ENCODE peak calls at places on chromosomes 3 and 15, in six cellular contexts. One of them, this sample, is unnamed.

GRCh38 chr3:119659584-119660291 is 651 bp downstream of the POPDC2 start:
- DNase-seq in H9: no peak
- DNase-seq in dorsolateral prefrontal cortex: no peak
- DNase-seq in RWPE1: no peak
- DNase-seq in aorta: no peak
- DNase-seq in AG04450: no peak
- DNase-seq in this sample: no peak

GRCh38 chr15:43513550-43513949 is 3.9 kb upstream of the MAP1A start:
- DNase-seq in H9: no peak
- DNase-seq in dorsolateral prefrontal cortex: no peak
- DNase-seq in RWPE1: no peak
- DNase-seq in aorta: no peak
- DNase-seq in AG04450: no peak
- DNase-seq in this sample: no peak

GRCh38 chr15:57118013-57118799 is 199.8 kb downstream of the TCF12 start:
- DNase-seq in H9: no peak
- DNase-seq in dorsolateral prefrontal cortex: no peak
- DNase-seq in RWPE1: peak; percentile 15
- DNase-seq in aorta: no peak
- DNase-seq in AG04450: no peak
- DNase-seq in this sample: no peak

GRCh38 chr15:85479071-85479647 is 98.8 kb downstream of the AKAP13 start:
- DNase-seq in H9: no peak
- DNase-seq in dorsolateral prefrontal cortex: no peak
- DNase-seq in RWPE1: peak; percentile 19
- DNase-seq in aorta: no peak
- DNase-seq in AG04450: no peak
- DNase-seq in this sample: no peak

GRCh38 chr3:53221827-53222182 is 34.0 kb downstream of the TKT start:
- DNase-seq in H9: no peak
- DNase-seq in dorsolateral prefrontal cortex: no peak
- DNase-seq in RWPE1: no peak
- DNase-seq in aorta: no peak
- DNase-seq in AG04450: no peak
- DNase-seq in this sample: no peak

GRCh38 chr3:174376346-174376745 is 482.8 kb upstream of the NAALADL2 start:
- DNase-seq in H9: no peak
- DNase-seq in dorsolateral prefrontal cortex: no peak
- DNase-seq in RWPE1: no peak
- DNase-seq in aorta: no peak
- DNase-seq in AG04450: no peak
- DNase-seq in this sample: no peak

GRCh38 chr3:144821583-144821982 is 850.0 kb downstream of the DIPK2A start:
- DNase-seq in H9: no peak
- DNase-seq in dorsolateral prefrontal cortex: no peak
- DNase-seq in RWPE1: no peak
- DNase-seq in aorta: no peak
- DNase-seq in AG04450: no peak
- DNase-seq in this sample: no peak

GRCh38 chr15:75425966-75426500 is 25.5 kb downstream of the SIN3A start:
- DNase-seq in H9: no peak
- DNase-seq in dorsolateral prefrontal cortex: no peak
- DNase-seq in RWPE1: no peak
- DNase-seq in aorta: no peak
- DNase-seq in AG04450: no peak
- DNase-seq in this sample: no peak

GRCh38 chr15:95319242-95319641 is 1011.3 kb upstream of the NR2F2 start:
- DNase-seq in H9: no peak
- DNase-seq in dorsolateral prefrontal cortex: no peak
- DNase-seq in RWPE1: no peak
- DNase-seq in aorta: no peak
- DNase-seq in AG04450: no peak
- DNase-seq in this sample: no peak

GRCh38 chr3:143736651-143737050 is 111.6 kb downstream of the SLC9A9 start:
- DNase-seq in H9: no peak
- DNase-seq in dorsolateral prefrontal cortex: no peak
- DNase-seq in RWPE1: peak; percentile 77
- DNase-seq in aorta: no peak
- DNase-seq in AG04450: no peak
- DNase-seq in this sample: peak; percentile 22

GRCh38 chr3:150069158-150069536 is 98.5 kb upstream of the PFN2 start:
- DNase-seq in H9: no peak
- DNase-seq in dorsolateral prefrontal cortex: no peak
- DNase-seq in RWPE1: no peak
- DNase-seq in aorta: no peak
- DNase-seq in AG04450: no peak
- DNase-seq in this sample: no peak

GRCh38 chr3:89360155-89360554 is 252.7 kb downstream of the EPHA3 start:
- DNase-seq in H9: no peak
- DNase-seq in dorsolateral prefrontal cortex: no peak
- DNase-seq in RWPE1: peak; percentile 29
- DNase-seq in aorta: no peak
- DNase-seq in AG04450: no peak
- DNase-seq in this sample: peak; percentile 46

GRCh38 chr3:72185549-72186484 is 400.9 kb upstream of the PROK2 start:
- DNase-seq in H9: no peak
- DNase-seq in dorsolateral prefrontal cortex: no peak
- DNase-seq in RWPE1: peak; percentile 61
- DNase-seq in aorta: peak; percentile 63
- DNase-seq in AG04450: peak; percentile 11
- DNase-seq in this sample: peak; percentile 14

GRCh38 chr3:12329063-12329462 is 40.2 kb downstream of the PPARG start:
- DNase-seq in H9: no peak
- DNase-seq in dorsolateral prefrontal cortex: no peak
- DNase-seq in RWPE1: no peak
- DNase-seq in aorta: no peak
- DNase-seq in AG04450: no peak
- DNase-seq in this sample: no peak

GRCh38 chr15:77419050-77419835 is 661 bp downstream of the PEAK1 start:
- DNase-seq in H9: peak; percentile 41
- DNase-seq in dorsolateral prefrontal cortex: peak; percentile 35
- DNase-seq in RWPE1: peak; percentile 36
- DNase-seq in aorta: peak; percentile 59
- DNase-seq in AG04450: no peak
- DNase-seq in this sample: no peak

GRCh38 chr3:42851228-42851834 is 24.3 kb downstream of the CYP8B1 start:
- DNase-seq in H9: peak; percentile 9
- DNase-seq in dorsolateral prefrontal cortex: no peak
- DNase-seq in RWPE1: no peak
- DNase-seq in aorta: no peak
- DNase-seq in AG04450: no peak
- DNase-seq in this sample: no peak

GRCh38 chr3:104458657-104459056 is 908.1 kb upstream of the ALCAM start:
- DNase-seq in H9: no peak
- DNase-seq in dorsolateral prefrontal cortex: no peak
- DNase-seq in RWPE1: no peak
- DNase-seq in aorta: no peak
- DNase-seq in AG04450: no peak
- DNase-seq in this sample: no peak

GRCh38 chr15:65476942-65477341 is 40.5 kb downstream of the DPP8 start:
- DNase-seq in H9: no peak
- DNase-seq in dorsolateral prefrontal cortex: no peak
- DNase-seq in RWPE1: no peak
- DNase-seq in aorta: no peak
- DNase-seq in AG04450: peak; percentile 49
- DNase-seq in this sample: no peak

GRCh38 chr15:84604804-84605203 is 4.0 kb downstream of the ZSCAN2 start:
- DNase-seq in H9: no peak
- DNase-seq in dorsolateral prefrontal cortex: no peak
- DNase-seq in RWPE1: no peak
- DNase-seq in aorta: no peak
- DNase-seq in AG04450: no peak
- DNase-seq in this sample: no peak

GRCh38 chr3:174775603-174776002 is 83.5 kb upstream of the NAALADL2 start:
- DNase-seq in H9: no peak
- DNase-seq in dorsolateral prefrontal cortex: no peak
- DNase-seq in RWPE1: no peak
- DNase-seq in aorta: no peak
- DNase-seq in AG04450: no peak
- DNase-seq in this sample: no peak

GRCh38 chr15:35043380-35044095 is 41.6 kb downstream of the NANOGP8 start:
- DNase-seq in H9: no peak
- DNase-seq in dorsolateral prefrontal cortex: no peak
- DNase-seq in RWPE1: no peak
- DNase-seq in aorta: no peak
- DNase-seq in AG04450: no peak
- DNase-seq in this sample: no peak

GRCh38 chr3:32313723-32314473 is 75.4 kb downstream of the CMTM8 start:
- DNase-seq in H9: no peak
- DNase-seq in dorsolateral prefrontal cortex: no peak
- DNase-seq in RWPE1: peak; percentile 42
- DNase-seq in aorta: no peak
- DNase-seq in AG04450: no peak
- DNase-seq in this sample: no peak

GRCh38 chr3:59856921-59857320 is 807.1 kb upstream of the CFAP20DC start:
- DNase-seq in H9: no peak
- DNase-seq in dorsolateral prefrontal cortex: no peak
- DNase-seq in RWPE1: no peak
- DNase-seq in aorta: no peak
- DNase-seq in AG04450: no peak
- DNase-seq in this sample: no peak

GRCh38 chr15:49343546-49343945 is 79.5 kb upstream of the FGF7 start:
- DNase-seq in H9: no peak
- DNase-seq in dorsolateral prefrontal cortex: no peak
- DNase-seq in RWPE1: no peak
- DNase-seq in aorta: no peak
- DNase-seq in AG04450: no peak
- DNase-seq in this sample: no peak

GRCh38 chr3:29071077-29071634 is 209.7 kb upstream of the RBMS3 start:
- DNase-seq in H9: no peak
- DNase-seq in dorsolateral prefrontal cortex: no peak
- DNase-seq in RWPE1: no peak
- DNase-seq in aorta: no peak
- DNase-seq in AG04450: no peak
- DNase-seq in this sample: no peak

GRCh38 chr3:85303156-85303555 is 344.4 kb downstream of the CADM2 start:
- DNase-seq in H9: no peak
- DNase-seq in dorsolateral prefrontal cortex: no peak
- DNase-seq in RWPE1: no peak
- DNase-seq in aorta: no peak
- DNase-seq in AG04450: no peak
- DNase-seq in this sample: no peak
- H3K27ac ChIP-seq in H9: no peak overlapping the region
- H3K27ac ChIP-seq in dorsolateral prefrontal cortex: peak overlapping the region; percentile 55
- H3K27ac ChIP-seq in RWPE1: no peak overlapping the region
- H3K27ac ChIP-seq in aorta: no peak overlapping the region
- H3K27ac ChIP-seq in AG04450: no peak overlapping the region
- H3K27ac ChIP-seq in this sample: no peak overlapping the region

GRCh38 chr15:101538996-101539395 is 49.5 kb upstream of the PCSK6 start:
- DNase-seq in H9: peak; percentile 7
- DNase-seq in dorsolateral prefrontal cortex: no peak
- DNase-seq in RWPE1: no peak
- DNase-seq in aorta: no peak
- DNase-seq in AG04450: no peak
- DNase-seq in this sample: no peak

GRCh38 chr15:101538177-101538576 is 48.7 kb upstream of the PCSK6 start:
- DNase-seq in H9: no peak
- DNase-seq in dorsolateral prefrontal cortex: no peak
- DNase-seq in RWPE1: no peak
- DNase-seq in aorta: no peak
- DNase-seq in AG04450: no peak
- DNase-seq in this sample: no peak

GRCh38 chr15:101536875-101537405 is 47.4 kb upstream of the PCSK6 start:
- DNase-seq in H9: peak; percentile 28
- DNase-seq in dorsolateral prefrontal cortex: no peak
- DNase-seq in RWPE1: no peak
- DNase-seq in aorta: no peak
- DNase-seq in AG04450: no peak
- DNase-seq in this sample: no peak

GRCh38 chr15:101536166-101536874 is 46.8 kb upstream of the PCSK6 start:
- DNase-seq in H9: peak; percentile 16
- DNase-seq in dorsolateral prefrontal cortex: no peak
- DNase-seq in RWPE1: no peak
- DNase-seq in aorta: no peak
- DNase-seq in AG04450: no peak
- DNase-seq in this sample: no peak

DNA sequence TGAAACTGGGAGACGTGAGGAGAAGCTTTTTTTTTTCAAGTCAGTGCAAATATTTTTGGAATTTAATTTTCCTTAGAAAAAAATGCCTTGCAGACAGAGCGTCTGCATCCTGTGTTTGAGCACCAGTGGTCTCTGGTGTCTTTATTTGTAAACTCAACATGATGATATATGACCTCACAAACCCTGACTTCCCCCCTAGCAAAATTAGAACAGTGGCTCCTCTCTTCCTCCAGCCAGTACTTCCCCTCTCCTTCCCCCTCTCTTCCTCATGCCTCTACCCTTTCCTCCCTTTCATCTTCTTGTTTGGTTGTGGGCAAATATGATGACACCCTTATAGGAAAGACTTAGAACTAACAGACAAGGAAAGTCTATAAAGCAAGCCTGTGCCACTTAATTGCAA is 48.2 kb upstream of the PCSK6 start:
- DNase-seq in H9: no peak
- DNase-seq in dorsolateral prefrontal cortex: no peak
- DNase-seq in RWPE1: no peak
- DNase-seq in aorta: no peak
- DNase-seq in AG04450: no peak
- DNase-seq in this sample: no peak
- H3K27ac ChIP-seq in H9: no peak overlapping the region
- H3K27ac ChIP-seq in dorsolateral prefrontal cortex: no peak overlapping the region
- H3K27ac ChIP-seq in RWPE1: no peak overlapping the region
- H3K27ac ChIP-seq in aorta: no peak overlapping the region
- H3K27ac ChIP-seq in AG04450: no peak overlapping the region
- H3K27ac ChIP-seq in this sample: no peak overlapping the region

DNA sequence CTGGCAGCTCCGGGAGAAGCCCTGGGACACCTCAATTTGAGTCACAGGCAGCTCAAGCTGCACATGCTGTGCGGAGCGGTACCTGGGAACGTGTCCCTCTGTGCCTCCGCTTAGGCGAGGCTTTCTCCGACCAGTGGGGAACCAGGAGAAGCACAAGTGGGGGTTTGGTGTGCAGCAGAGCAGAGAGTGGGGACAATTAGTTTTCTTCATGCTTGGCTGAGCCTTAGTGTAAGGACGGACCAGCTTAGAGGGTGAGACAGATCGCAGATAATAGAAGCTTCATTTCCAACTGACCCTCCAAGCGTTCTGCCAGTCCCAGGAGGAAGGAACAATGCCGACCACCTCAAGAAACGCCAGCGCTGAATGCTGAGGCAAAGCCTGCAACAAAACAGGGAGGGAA is 88.4 kb downstream of the SOX14 start:
- DNase-seq in H9: no peak
- DNase-seq in dorsolateral prefrontal cortex: no peak
- DNase-seq in RWPE1: no peak
- DNase-seq in aorta: no peak
- DNase-seq in AG04450: no peak
- DNase-seq in this sample: no peak
- H3K27ac ChIP-seq in H9: no peak overlapping the region
- H3K27ac ChIP-seq in dorsolateral prefrontal cortex: no peak overlapping the region
- H3K27ac ChIP-seq in RWPE1: no peak overlapping the region
- H3K27ac ChIP-seq in aorta: no peak overlapping the region
- H3K27ac ChIP-seq in AG04450: no peak overlapping the region
- H3K27ac ChIP-seq in this sample: no peak overlapping the region

DNA sequence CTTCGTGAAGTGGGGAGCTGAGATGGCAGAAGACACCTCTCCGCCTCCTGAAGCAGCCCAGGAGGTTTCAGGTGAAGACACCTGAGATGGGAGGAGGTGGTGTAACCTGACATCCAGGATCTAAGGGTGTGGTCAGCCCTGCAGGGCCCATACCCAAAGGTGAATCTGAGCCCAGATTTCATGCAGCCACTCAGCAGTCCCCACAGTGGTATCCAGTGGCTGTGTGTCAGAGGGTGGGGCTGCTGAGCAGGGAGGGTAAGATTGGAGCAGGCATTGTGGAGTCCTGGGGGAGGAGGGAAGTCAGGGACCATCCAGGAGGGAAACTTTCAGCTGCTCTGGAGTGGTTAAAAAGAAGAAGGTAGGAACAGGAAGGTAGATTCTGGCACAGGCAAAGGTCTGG is 46.0 kb upstream of the SMAD6 start:
- DNase-seq in H9: no peak
- DNase-seq in dorsolateral prefrontal cortex: no peak
- DNase-seq in RWPE1: peak; percentile 34
- DNase-seq in aorta: peak; percentile 17
- DNase-seq in AG04450: no peak
- DNase-seq in this sample: no peak
- H3K27ac ChIP-seq in H9: no peak overlapping the region
- H3K27ac ChIP-seq in dorsolateral prefrontal cortex: peak overlapping the region; percentile 57
- H3K27ac ChIP-seq in RWPE1: no peak overlapping the region
- H3K27ac ChIP-seq in aorta: no peak overlapping the region
- H3K27ac ChIP-seq in AG04450: no peak overlapping the region
- H3K27ac ChIP-seq in this sample: no peak overlapping the region